ENCODE peak calls at places on chromosome 22, in five cellular contexts. B, P, T, X and W are unnamed samples.

GRCh38 chr22:28750471-28750881 is 8.6 kb downstream of the HSCB start:
- DNase-seq in B (no peak), P (peak; percentile 93), T (no peak), X (no peak), W (peak; percentile 83)

GRCh38 chr22:49853981-49854791 is 542 bp downstream of the ZBED4 start:
- DNase-seq in B (no peak), P (peak; percentile 49), T (no peak), X (no peak), W (no peak)

GRCh38 chr22:29647954-29648737 is 44.7 kb downstream of the NF2 start:
- DNase-seq in B (no peak), P (no peak), T (no peak), X (no peak), W (no peak)

GRCh38 chr22:36117053-36117554 is 43.5 kb downstream of the APOL3 start:
- DNase-seq in B (no peak), P (no peak), T (no peak), X (no peak), W (no peak)

GRCh38 chr22:33940741-33941140 is 20.5 kb upstream of the LARGE1 start:
- DNase-seq in B (no peak), P (no peak), T (no peak), X (no peak), W (no peak)

GRCh38 chr22:44773082-44773481 is 20.7 kb downstream of the ARHGAP8 start:
- DNase-seq in B (no peak), P (no peak), T (no peak), X (no peak), W (no peak)

GRCh38 chr22:48530666-48531065 is 1297.0 kb downstream of the BRD1 start:
- DNase-seq in B (no peak), P (no peak), T (no peak), X (no peak), W (no peak)

GRCh38 chr22:38452373-38453064 is 2.5 kb downstream of the KCNJ4 start:
- DNase-seq in B (no peak), P (no peak), T (no peak), X (peak; percentile 81), W (no peak)

GRCh38 chr22:21775061-21775460 is 39.5 kb upstream of the YPEL1 start:
- DNase-seq in B (no peak), P (no peak), T (no peak), X (no peak), W (peak; percentile 62)

GRCh38 chr22:39913886-39914285 is 13.0 kb downstream of the GRAP2 start:
- DNase-seq in B (no peak), P (no peak), T (no peak), X (no peak), W (no peak)

GRCh38 chr22:19176732-19177131 is 1.8 kb downstream of the SLC25A1 start:
- DNase-seq in B (no peak), P (no peak), T (no peak), X (no peak), W (no peak)

GRCh38 chr22:42692239-42693054 is 28.2 kb downstream of the A4GALT start:
- DNase-seq in B (no peak), P (no peak), T (no peak), X (no peak), W (no peak)

GRCh38 chr22:17436382-17436951 is 67.2 kb downstream of the CECR2 start:
- DNase-seq in B (no peak), P (no peak), T (no peak), X (no peak), W (peak; percentile 6)

GRCh38 chr22:37906364-37907008 is 389 bp downstream of the MICALL1 start:
- DNase-seq in B (no peak), P (no peak), T (no peak), X (no peak), W (no peak)

GRCh38 chr22:32030508-32031247 is 12.4 kb upstream of the SLC5A1 start:
- DNase-seq in B (no peak), P (no peak), T (no peak), X (no peak), W (no peak)

GRCh38 chr22:35684270-35684700 is 33.4 kb upstream of the APOL5 start:
- DNase-seq in B (no peak), P (peak; percentile 43), T (no peak), X (no peak), W (peak; percentile 66)

GRCh38 chr22:46803031-46803880 is 40.8 kb downstream of the TBC1D22A start:
- DNase-seq in B (peak; percentile 35), P (peak; percentile 76), T (peak; percentile 9), X (peak; percentile 89), W (peak; percentile 24)

GRCh38 chr22:31001124-31001770 is 32.2 kb downstream of the TUG1 start:
- DNase-seq in B (no peak), P (no peak), T (no peak), X (no peak), W (no peak)

GRCh38 chr22:39287076-39287743 is 32.2 kb downstream of the RPL3 start:
- DNase-seq in B (no peak), P (no peak), T (no peak), X (peak; percentile 50), W (no peak)

GRCh38 chr22:39343259-39344045 is 6.3 kb upstream of the SYNGR1 start:
- DNase-seq in B (peak; percentile 37), P (peak; percentile 72), T (peak; percentile 15), X (peak; percentile 68), W (peak; percentile 45)

GRCh38 chr22:20522828-20523117 is 15.4 kb downstream of the MED15 start:
- DNase-seq in B (no peak), P (no peak), T (no peak), X (no peak), W (no peak)

GRCh38 chr22:39545310-39546063 is 12.9 kb upstream of the RPS19BP1 start:
- DNase-seq in B (no peak), P (peak; percentile 59), T (no peak), X (no peak), W (peak; percentile 31)

GRCh38 chr22:30206964-30207363 is 39.6 kb downstream of the LIF start:
- DNase-seq in B (no peak), P (peak; percentile 62), T (no peak), X (no peak), W (peak; percentile 96)

GRCh38 chr22:38067028-38067415 is 9.8 kb downstream of the PICK1 start:
- DNase-seq in B (no peak), P (no peak), T (no peak), X (no peak), W (no peak)

GRCh38 chr22:39229075-39229474 is 15.7 kb downstream of the PDGFB start:
- DNase-seq in B (no peak), P (no peak), T (no peak), X (no peak), W (no peak)

GRCh38 chr22:36081023-36081431 is 52.4 kb upstream of the RBFOX2 start:
- DNase-seq in B (no peak), P (no peak), T (no peak), X (no peak), W (peak; percentile 99)

GRCh38 chr22:38271101-38271500 is 1.7 kb downstream of the TMEM184B start:
- DNase-seq in B (no peak), P (no peak), T (no peak), X (no peak), W (no peak)

GRCh38 chr22:50278956-50279619 is 8.9 kb upstream of the MAPK11 start:
- DNase-seq in B (no peak), P (no peak), T (no peak), X (no peak), W (no peak)

GRCh38 chr22:19875531-19876313 is 21.0 kb upstream of the GNB1L start:
- DNase-seq in B (no peak), P (no peak), T (no peak), X (peak; percentile 46), W (no peak)

GRCh38 chr22:19634576-19634975 is 79.7 kb upstream of the SEPTIN5 start:
- DNase-seq in B (no peak), P (no peak), T (no peak), X (no peak), W (no peak)

GRCh38 chr22:48941903-48942625 is 885.6 kb downstream of the BRD1 start:
- DNase-seq in B (no peak), P (no peak), T (no peak), X (no peak), W (no peak)

GRCh38 chr22:25668437-25668836 is 73.6 kb upstream of the MYO18B start:
- DNase-seq in B (no peak), P (no peak), T (peak; percentile 33), X (no peak), W (peak; percentile 90)

GRCh38 chr22:40050258-40050657 is 55.5 kb downstream of the FAM83F start:
- DNase-seq in B (no peak), P (no peak), T (no peak), X (no peak), W (no peak)

GRCh38 chr22:46897246-46897623 is 134.8 kb downstream of the TBC1D22A start:
- DNase-seq in B (peak; percentile 48), P (no peak), T (no peak), X (no peak), W (peak; percentile 13)

GRCh38 chr22:25153961-25154685 is 45.5 kb upstream of the CRYBB3 start:
- DNase-seq in B (no peak), P (peak; percentile 63), T (no peak), X (no peak), W (peak; percentile 26)